ENCODE peak calls at places on chromosomes 11 and 22, in ten cellular contexts. R is tibial nerve, O is pancreas, Z is stomach, Q is IMR-90, X is lower lobe of right lung, B is esophagus squamous epithelium, V is epithelial cell of esophagus, C is heart left ventricle, S is HFF-Myc. P is an unnamed sample.

GRCh38 chr11:60872124-60872951 is 5.0 kb downstream of the ZP1 start:
- DNase-seq in C (peak; percentile 80), B (no peak), R (peak; percentile 80), X (peak; percentile 35), V (peak; percentile 13), O (no peak), S (peak; percentile 31), Q (peak; percentile 73), Z (peak; percentile 32), P (no peak)

GRCh38 chr22:41909290-41910049 is 5.4 kb downstream of the SHISA8 start:
- DNase-seq in V (no peak), O (no peak), Q (no peak), X (no peak), R (no peak), B (no peak), C (no peak), S (no peak), Z (no peak), P (no peak)

GRCh38 chr11:68687986-68688385 is 3.6 kb downstream of the GAL start:
- DNase-seq in Z (no peak), C (no peak), R (no peak), V (no peak), Q (no peak), B (no peak), S (no peak), X (no peak), O (no peak), P (no peak)

GRCh38 chr11:100220801-100221200 is 466.3 kb upstream of the ARHGAP42 start:
- DNase-seq in Q (no peak), S (no peak), B (no peak), X (no peak), O (no peak), Z (no peak), R (no peak), C (no peak), V (no peak), P (no peak)

GRCh38 chr22:22460635-22461034 is 47.9 kb downstream of the ZNF280B start:
- DNase-seq in S (no peak), O (no peak), Q (no peak), C (no peak), Z (no peak), V (no peak), X (no peak), B (no peak), R (no peak), P (no peak)

GRCh38 chr22:33918676-33919590 is 1.3 kb downstream of the LARGE1 start:
- DNase-seq in C (no peak), X (no peak), V (peak; percentile 4), Z (no peak), R (no peak), B (no peak), O (no peak), S (no peak), Q (peak; percentile 45), P (no peak)

GRCh38 chr11:67436459-67437081 is 912 bp downstream of the PTPRCAP start:
- DNase-seq in Z (peak; percentile 44), X (no peak), V (no peak), S (no peak), R (no peak), B (no peak), Q (no peak), C (no peak), O (no peak), P (no peak)

GRCh38 chr11:102153082-102153481 is 42.8 kb downstream of the YAP1 start:
- DNase-seq in Z (no peak), C (no peak), V (no peak), B (no peak), R (no peak), Q (no peak), O (no peak), X (no peak), S (no peak), P (no peak)

GRCh38 chr11:5476184-5476819 is 12.2 kb upstream of the OR52D1 start:
- DNase-seq in B (no peak), C (no peak), V (peak; percentile 64), O (peak; percentile 42), Z (peak; percentile 36), Q (peak; percentile 57), R (peak; percentile 13), X (no peak), S (peak; percentile 14), P (no peak)

GRCh38 chr11:95556342-95557151 is 233.0 kb downstream of the FAM76B start:
- DNase-seq in Q (peak; percentile 49), Z (no peak), X (no peak), S (peak; percentile 89), C (no peak), R (no peak), V (no peak), B (no peak), O (no peak), P (no peak)

GRCh38 chr22:33823552-33823951 is 96.7 kb downstream of the LARGE1 start:
- DNase-seq in B (no peak), C (peak; percentile 78), V (no peak), Z (no peak), R (no peak), S (no peak), Q (peak; percentile 45), X (no peak), O (no peak), P (no peak)

GRCh38 chr22:48954781-48955311 is 872.8 kb downstream of the BRD1 start:
- DNase-seq in V (no peak), X (no peak), O (peak; percentile 5), B (no peak), R (no peak), Z (peak; percentile 25), C (no peak), S (no peak), Q (no peak), P (peak; percentile 30)

GRCh38 chr11:15801126-15801525 is 555.2 kb downstream of the SOX6 start:
- DNase-seq in Q (no peak), C (no peak), X (no peak), V (no peak), S (no peak), O (no peak), R (no peak), Z (no peak), B (no peak), P (no peak)

GRCh38 chr11:12269446-12270214 is 107.7 kb upstream of the PARVA start:
- DNase-seq in X (no peak), S (no peak), Q (no peak), B (no peak), O (no peak), C (no peak), V (no peak), Z (peak; percentile 51), R (no peak), P (no peak)

GRCh38 chr11:14041040-14041439 is 78.5 kb downstream of the SPON1 start:
- DNase-seq in C (no peak), S (no peak), Q (peak; percentile 22), X (no peak), O (no peak), B (no peak), R (no peak), V (no peak), Z (no peak), P (no peak)
- TF ChIP-seq CTCF in C (peak; percentile 7), S (peak; percentile 28), Q (peak; percentile 50), X (no peak), O (no peak), B (no peak), R (no peak), V (no peak), Z (no peak), P (no peak)

GRCh38 chr11:72039108-72039850 is 40.6 kb downstream of the IL18BP start:
- DNase-seq in S (peak; percentile 68), O (peak; percentile 57), V (no peak), Z (peak; percentile 73), B (no peak), X (peak; percentile 80), Q (peak; percentile 60), R (no peak), C (no peak), P (no peak)

GRCh38 chr11:72036687-72037086 is 38.0 kb downstream of the IL18BP start:
- DNase-seq in Q (no peak), C (no peak), S (no peak), O (no peak), B (no peak), X (no peak), R (no peak), V (no peak), Z (no peak), P (no peak)

GRCh38 chr11:72038491-72038890 is 39.8 kb downstream of the IL18BP start:
- DNase-seq in C (peak; percentile 60), V (peak; percentile 17), Z (peak; percentile 55), B (no peak), R (peak; percentile 71), X (no peak), S (peak; percentile 35), Q (peak; percentile 72), O (peak; percentile 27), P (peak; percentile 71)

GRCh38 chr11:72040497-72041363 is 39.6 kb downstream of the NUMA1 start:
- DNase-seq in O (peak; percentile 93), S (peak; percentile 85), B (peak; percentile 32), Q (peak; percentile 95), Z (peak; percentile 97), X (peak; percentile 95), V (peak; percentile 92), C (peak; percentile 95), R (peak; percentile 96), P (peak; percentile 94)

DNA sequence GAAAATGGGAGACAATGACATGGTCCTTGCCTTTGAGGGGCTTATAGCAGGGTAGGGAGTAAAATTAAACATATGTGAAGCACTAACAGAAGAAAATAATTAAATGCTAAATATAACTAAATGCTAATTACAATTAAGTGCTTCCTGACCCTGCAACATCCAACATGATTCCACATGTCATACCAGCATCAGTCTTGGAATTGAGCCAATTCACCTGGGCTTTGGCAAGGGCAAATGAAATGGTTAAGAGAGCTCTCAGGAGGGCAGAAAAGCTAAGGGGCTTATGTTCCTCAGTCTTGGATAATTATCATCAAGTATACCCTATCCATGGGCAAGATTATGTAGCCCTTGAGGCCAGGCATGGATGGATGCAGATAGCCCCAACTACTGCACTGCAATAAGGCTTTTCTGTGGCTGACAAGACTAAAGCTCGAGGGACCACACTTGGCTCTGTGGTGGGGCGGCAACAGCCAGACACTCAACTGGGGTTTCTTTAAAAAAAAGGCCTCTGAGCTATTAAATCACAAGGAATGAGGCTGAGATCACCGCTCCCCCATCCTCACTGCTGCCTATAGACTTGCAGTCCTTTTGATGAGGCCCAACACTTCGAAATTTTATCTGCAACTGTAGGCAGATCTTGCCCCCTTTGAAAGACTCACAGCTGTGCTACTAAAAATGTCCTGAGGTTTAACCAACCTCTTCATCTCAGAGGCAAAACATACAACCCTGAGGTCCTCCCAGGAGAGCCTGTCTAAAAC is 39.0 kb downstream of the IL18BP start:
- DNase-seq in Z (no peak), Q (no peak), V (peak; percentile 63), B (no peak), X (no peak), O (no peak), R (no peak), C (no peak), S (no peak), P (no peak)
- H3K4me3 ChIP-seq in Z (peak overlapping the region; percentile 62), Q (no peak overlapping the region), V (peak overlapping the region; percentile 29), B (peak overlapping the region; percentile 60), X (peak overlapping the region; percentile 57), O (peak overlapping the region; percentile 4), R (peak overlapping the region; percentile 8), C (no peak overlapping the region), S (peak overlapping the region; percentile 75), P (peak overlapping the region; percentile 54)

GRCh38 chr11:124108158-124108557 is 7.1 kb upstream of the VWA5A start:
- DNase-seq in B (no peak), V (peak; percentile 47), Q (peak; percentile 15), S (no peak), Z (no peak), O (peak; percentile 16), X (no peak), C (no peak), R (no peak), P (no peak)
- TF ChIP-seq CTCF in B (no peak), V (peak; percentile 43), Q (peak; percentile 23), S (peak; percentile 25), Z (no peak), O (no peak), X (peak; percentile 9), C (no peak), R (no peak), P (no peak)

GRCh38 chr11:69986421-69987229 is 91.5 kb upstream of the ANO1 start:
- DNase-seq in S (no peak), O (no peak), Z (no peak), X (no peak), Q (no peak), R (no peak), C (no peak), B (no peak), V (no peak), P (no peak)
- H3K4me3 ChIP-seq in S (no peak overlapping the region), O (no peak overlapping the region), Z (peak overlapping the region; percentile 25), X (peak overlapping the region; percentile 52), Q (peak overlapping the region; percentile 72), R (no peak overlapping the region), C (peak overlapping the region; percentile 23), B (peak overlapping the region; percentile 33), V (no peak overlapping the region), P (no peak overlapping the region)

P was measured in dorsolateral prefrontal cortex.